ENCODE peak calls at places on chromosomes 1 and 21, in eight cellular contexts. Q, U, K, R, E, B, A and N are unnamed samples.

GRCh38 chr1:60657926-60658325 is 424.4 kb upstream of the NFIA start:
- DNase-seq in K (no peak), A (no peak), E (no peak), U (no peak), R (no peak), B (no peak), Q (no peak), N (no peak)

GRCh38 chr21:34039678-34040382 is 33.5 kb upstream of the MRPS6 start:
- DNase-seq in Q (no peak), K (no peak), B (no peak), U (no peak), R (no peak), A (peak), E (no peak), N (no peak)

GRCh38 chr1:185539277-185539943 is 194.8 kb upstream of the HMCN1 start:
- DNase-seq in R (no peak), Q (no peak), B (peak), U (no peak), E (no peak), A (no peak), K (no peak), N (no peak)

GRCh38 chr1:31111290-31111951 is 45.9 kb upstream of the PUM1 start:
- DNase-seq in Q (no peak), B (peak), A (peak), R (peak), E (peak), U (no peak), K (no peak), N (no peak)

GRCh38 chr1:2232916-2233438 is 4.9 kb downstream of the SKI start:
- DNase-seq in R (no peak), U (no peak), E (no peak), B (peak), Q (no peak), A (peak), K (no peak), N (no peak)

GRCh38 chr1:39576016-39576657 is 453 bp downstream of the PABPC4 start:
- DNase-seq in K (no peak), Q (no peak), B (peak), U (no peak), A (peak), E (no peak), R (no peak), N (no peak)

GRCh38 chr1:43914576-43915525 is 18.8 kb upstream of the ARTN start:
- DNase-seq in B (no peak), E (no peak), U (no peak), A (no peak), R (no peak), Q (no peak), K (no peak), N (no peak)

GRCh38 chr1:39829791-39830533 is 41.3 kb upstream of the BMP8B start:
- DNase-seq in U (no peak), A (no peak), Q (no peak), R (peak), B (peak), K (no peak), E (no peak), N (no peak)

GRCh38 chr1:155479205-155479604 is 83.4 kb downstream of the ASH1L start:
- DNase-seq in K (no peak), R (no peak), A (no peak), U (no peak), E (peak), B (peak), Q (no peak), N (no peak)

GRCh38 chr21:34343347-34344057 is 20.3 kb upstream of the KCNE2 start:
- DNase-seq in E (no peak), R (no peak), Q (no peak), A (no peak), U (no peak), K (no peak), B (no peak), N (no peak)

GRCh38 chr1:13642306-13643004 is 57.5 kb upstream of the PRDM2 start:
- DNase-seq in B (no peak), K (no peak), R (no peak), U (no peak), E (no peak), A (no peak), Q (no peak), N (no peak)

GRCh38 chr1:169107673-169108160 is 1.2 kb downstream of the ATP1B1 start:
- DNase-seq in U (no peak), R (peak), E (peak), K (no peak), B (peak), Q (no peak), A (no peak), N (no peak)

GRCh38 chr21:21436012-21436545 is 437.9 kb downstream of the NCAM2 start:
- DNase-seq in E (no peak), A (no peak), K (no peak), R (no peak), U (no peak), Q (no peak), B (peak), N (peak)

GRCh38 chr1:145773423-145773822 is 50.5 kb downstream of the RNF115 start:
- DNase-seq in B (no peak), Q (no peak), K (no peak), R (no peak), E (no peak), A (no peak), U (no peak), N (no peak)

GRCh38 chr1:15056515-15057285 is 96.8 kb upstream of the TMEM51 start:
- DNase-seq in U (no peak), Q (no peak), E (peak), B (peak), R (no peak), K (no peak), A (no peak), N (no peak)

GRCh38 chr1:232031156-232031555 is 404.6 kb downstream of the DISC1 start:
- DNase-seq in U (no peak), E (no peak), Q (no peak), K (no peak), B (no peak), A (no peak), R (no peak), N (no peak)

GRCh38 chr1:9494936-9495758 is 44.1 kb upstream of the SLC25A33 start:
- DNase-seq in Q (peak), A (peak), U (peak), R (peak), E (no peak), K (no peak), B (peak), N (no peak)

GRCh38 chr1:118346940-118347339 is 161.9 kb upstream of the SPAG17 start:
- DNase-seq in U (no peak), K (no peak), E (no peak), A (no peak), R (no peak), B (no peak), Q (no peak), N (no peak)

GRCh38 chr1:32335951-32336867 is at the start of gene MARCKSL1:
- DNase-seq in B (peak), K (no peak), A (peak), U (peak), R (peak), Q (peak), E (peak), N (no peak)

GRCh38 chr1:50747394-50747793 is 212.7 kb downstream of the FAF1 start:
- DNase-seq in A (no peak), Q (no peak), B (no peak), K (no peak), R (no peak), U (no peak), E (no peak), N (no peak)